ENCODE peak calls at places on chromosome 11, in seven cellular contexts. G is left cardiac atrium; A is EL; F is stimulated activated CD8-positive, alpha-beta memory T cell treated with anti-CD3 and anti-CD28 coated beads, Interleukin-7, amount 100 ng/mL, for 1 hour; J is activated T-cell treated with anti-CD3 and anti-CD28 coated beads, Interleukin-2, amount 50 U/mL, for 72 hours; M is T-helper 2 cell; U is AG09319. I is an unnamed sample.

GRCh38 chr11:46248270-46249102 is 29.0 kb upstream of the CREB3L1 start:
- DNase-seq in G (no peak), A (peak), F (no peak), J (peak), M (no peak), U (peak), I (peak)

GRCh38 chr11:126884192-126884973 is 116.2 kb downstream of the KIRREL3 start:
- DNase-seq in G (no peak), A (no peak), F (no peak), J (no peak), M (no peak), U (no peak), I (peak)

GRCh38 chr11:134270250-134270714 is 5.9 kb upstream of the GLB1L3 start:
- DNase-seq in G (no peak), A (no peak), F (no peak), J (no peak), M (no peak), U (no peak), I (no peak)

GRCh38 chr11:77130763-77131513 is 2.9 kb downstream of the MYO7A start:
- DNase-seq in G (peak), A (peak), F (no peak), J (no peak), M (no peak), U (peak), I (peak)

GRCh38 chr11:72789493-72790131 is 4.2 kb downstream of the STARD10 start:
- DNase-seq in G (no peak), A (peak), F (no peak), J (no peak), M (no peak), U (no peak), I (peak)

GRCh38 chr11:62879554-62879953 is 1.1 kb upstream of the SLC3A2 start:
- DNase-seq in G (no peak), A (no peak), F (no peak), J (no peak), M (no peak), U (no peak), I (no peak)

GRCh38 chr11:83349371-83349770 is 63.2 kb upstream of the CCDC90B start:
- DNase-seq in G (no peak), A (no peak), F (no peak), J (no peak), M (no peak), U (no peak), I (no peak)

GRCh38 chr11:61480936-61481335 is 27.6 kb upstream of the LRRC10B start:
- DNase-seq in G (no peak), A (no peak), F (no peak), J (no peak), M (no peak), U (no peak), I (peak)